ENCODE peak calls at places on chromosome 4, in nine cellular contexts. U, P, X, H, M, Z, A, D and L are unnamed samples.

GRCh38 chr4:2915789-2916188 is 47.4 kb downstream of the NOP14 start:
- DNase-seq in U (peak), P (no peak), X (no peak), H (no peak), M (no peak), Z (no peak), A (no peak), D (no peak), L (no peak)

GRCh38 chr4:184331155-184331995 is 113.7 kb upstream of the ENPP6 start:
- DNase-seq in U (no peak), P (no peak), X (no peak), H (peak), M (no peak), Z (no peak), A (no peak), D (peak), L (no peak)

GRCh38 chr4:185209031-185209851 is at the start of gene SNX25:
- DNase-seq in U (peak), P (peak), X (peak), H (peak), M (peak), Z (peak), A (peak), D (peak), L (peak)

GRCh38 chr4:102247041-102247440 is 98.2 kb downstream of the SLC39A8 start:
- DNase-seq in U (no peak), P (no peak), X (no peak), H (peak), M (no peak), Z (no peak), A (no peak), D (no peak), L (no peak)

GRCh38 chr4:151807220-151807619 is 46.4 kb upstream of the GATB start:
- DNase-seq in U (no peak), P (no peak), X (no peak), H (peak), M (no peak), Z (no peak), A (no peak), D (no peak), L (peak)

GRCh38 chr4:106898621-106899230 is 137.4 kb downstream of the DKK2 start:
- DNase-seq in U (no peak), P (no peak), X (no peak), H (peak), M (no peak), Z (peak), A (peak), D (no peak), L (no peak)

GRCh38 chr4:27123050-27123768 is 262.6 kb downstream of the STIM2 start:
- DNase-seq in U (no peak), P (no peak), X (no peak), H (peak), M (no peak), Z (no peak), A (no peak), D (no peak), L (no peak)

GRCh38 chr4:155734065-155734464 is 24.8 kb upstream of the GUCY1B1 start:
- DNase-seq in U (no peak), P (no peak), X (no peak), H (no peak), M (no peak), Z (no peak), A (no peak), D (no peak), L (no peak)

GRCh38 chr4:123390846-123391456 is 5.6 kb upstream of the SPRY1 start:
- DNase-seq in U (no peak), P (no peak), X (no peak), H (peak), M (no peak), Z (peak), A (no peak), D (no peak), L (no peak)

GRCh38 chr4:27218013-27218412 is 357.4 kb downstream of the STIM2 start:
- DNase-seq in U (no peak), P (no peak), X (no peak), H (peak), M (no peak), Z (no peak), A (no peak), D (no peak), L (no peak)